ENCODE peak calls at places on chromosomes 16 and 17, in seven cellular contexts. J is progenitor cell of endocrine pancreas, U is cardiac muscle cell, W is GM12865, L is fibroblast of lung, P is H9, M is left ventricle myocardium inferior. A is an unnamed sample.

GRCh38 chr17:35293151-35293837 is 50.4 kb downstream of the SLFN5 start:
- DNase-seq in J (no peak), U (no peak), W (no peak), L (no peak), P (no peak), M (no peak), A (no peak)

GRCh38 chr16:24499193-24499814 is 40.1 kb upstream of the RBBP6 start:
- DNase-seq in J (peak), U (peak), W (peak), L (peak), P (peak), M (no peak), A (no peak)

GRCh38 chr17:45368661-45369060 is 51.8 kb upstream of the MAP3K14 start:
- DNase-seq in J (no peak), U (no peak), W (no peak), L (peak), P (no peak), M (no peak), A (peak)

GRCh38 chr17:63514477-63514876 is 8.7 kb upstream of the KCNH6 start:
- DNase-seq in J (no peak), U (no peak), W (no peak), L (no peak), P (no peak), M (no peak), A (no peak)

GRCh38 chr17:45228985-45229517 is 7.4 kb downstream of the FMNL1 start:
- DNase-seq in J (no peak), U (no peak), W (peak), L (peak), P (peak), M (peak), A (peak)

GRCh38 chr17:44546711-44547606 is 10.3 kb upstream of the FZD2 start:
- DNase-seq in J (no peak), U (no peak), W (no peak), L (peak), P (no peak), M (no peak), A (no peak)

GRCh38 chr16:51268237-51268636 is 117.2 kb upstream of the SALL1 start:
- DNase-seq in J (no peak), U (no peak), W (no peak), L (no peak), P (no peak), M (no peak), A (no peak)

GRCh38 chr16:7867831-7868230 is 535.2 kb downstream of the RBFOX1 start:
- DNase-seq in J (no peak), U (no peak), W (no peak), L (no peak), P (no peak), M (no peak), A (no peak)

GRCh38 chr16:89921699-89922476 is 1.3 kb upstream of the TUBB3 start:
- DNase-seq in J (peak), U (peak), W (no peak), L (peak), P (peak), M (peak), A (peak)

GRCh38 chr16:65388592-65388991 is 266.7 kb upstream of the CDH11 start:
- DNase-seq in J (no peak), U (no peak), W (no peak), L (peak), P (no peak), M (no peak), A (peak)

GRCh38 chr16:1293921-1294656 is 15.3 kb upstream of the UBE2I start:
- DNase-seq in J (no peak), U (no peak), W (no peak), L (no peak), P (no peak), M (no peak), A (no peak)

GRCh38 chr16:53282975-53283946 is 151.0 kb upstream of the RBL2 start:
- DNase-seq in J (no peak), U (peak), W (peak), L (peak), P (no peak), M (no peak), A (peak)

GRCh38 chr17:75910699-75911098 is 6.0 kb upstream of the MRPL38 start:
- DNase-seq in J (no peak), U (peak), W (no peak), L (no peak), P (peak), M (no peak), A (no peak)

GRCh38 chr17:28849281-28849680 is 5.5 kb upstream of the ERAL1 start:
- DNase-seq in J (no peak), U (peak), W (no peak), L (peak), P (no peak), M (no peak), A (no peak)

GRCh38 chr17:54900457-54901229 is at the start of gene TOM1L1:
- DNase-seq in J (peak), U (peak), W (peak), L (peak), P (peak), M (peak), A (peak)

GRCh38 chr17:75340636-75341035 is 51.4 kb upstream of the SLC25A19 start:
- DNase-seq in J (no peak), U (no peak), W (no peak), L (no peak), P (no peak), M (no peak), A (no peak)

GRCh38 chr17:54907385-54907784 is 6.7 kb downstream of the TOM1L1 start:
- DNase-seq in J (no peak), U (no peak), W (no peak), L (no peak), P (no peak), M (no peak), A (no peak)

GRCh38 chr17:18033442-18034099 is 5.4 kb downstream of the ATPAF2 start:
- DNase-seq in J (no peak), U (peak), W (peak), L (peak), P (peak), M (no peak), A (peak)

GRCh38 chr17:44097110-44097810 is 26.2 kb downstream of the HDAC5 start:
- DNase-seq in J (no peak), U (no peak), W (no peak), L (peak), P (no peak), M (peak), A (peak)

GRCh38 chr17:40290629-40291296 is 3.1 kb downstream of the CDC6 start:
- DNase-seq in J (no peak), U (peak), W (peak), L (peak), P (no peak), M (no peak), A (peak)

GRCh38 chr17:76523084-76524037 is 14.1 kb downstream of the CYGB start:
- DNase-seq in J (peak), U (peak), W (peak), L (peak), P (peak), M (peak), A (no peak)

GRCh38 chr16:23952128-23953041 is 116.6 kb downstream of the PRKCB start:
- DNase-seq in J (no peak), U (peak), W (no peak), L (no peak), P (no peak), M (no peak), A (no peak)

GRCh38 chr17:45789874-45790273 is 5.8 kb downstream of the CRHR1 start:
- DNase-seq in J (no peak), U (no peak), W (no peak), L (no peak), P (no peak), M (no peak), A (no peak)

GRCh38 chr16:73171901-73172619 is 124.1 kb upstream of the ZFHX3 start:
- DNase-seq in J (no peak), U (no peak), W (no peak), L (no peak), P (peak), M (no peak), A (no peak)

GRCh38 chr17:79534851-79535727 is 75.8 kb downstream of the RBFOX3 start:
- DNase-seq in J (no peak), U (no peak), W (no peak), L (no peak), P (no peak), M (no peak), A (no peak)

GRCh38 chr16:9049241-9049640 is 42.2 kb upstream of the HAPSTR1 start:
- DNase-seq in J (no peak), U (no peak), W (no peak), L (peak), P (no peak), M (no peak), A (no peak)

GRCh38 chr17:5665164-5665563 is 80.9 kb upstream of the NLRP1 start:
- DNase-seq in J (no peak), U (peak), W (no peak), L (no peak), P (no peak), M (no peak), A (no peak)

GRCh38 chr16:9844361-9844760 is 337.9 kb downstream of the GRIN2A start:
- DNase-seq in J (no peak), U (no peak), W (no peak), L (peak), P (no peak), M (no peak), A (no peak)

GRCh38 chr17:1029912-1030656 is 33.2 kb downstream of the TIMM22 start:
- DNase-seq in J (no peak), U (no peak), W (no peak), L (no peak), P (no peak), M (no peak), A (no peak)

GRCh38 chr16:68403177-68403576 is 45.1 kb downstream of the SMPD3 start:
- DNase-seq in J (no peak), U (no peak), W (no peak), L (no peak), P (no peak), M (no peak), A (no peak)

GRCh38 chr17:10616502-10617119 is 40.5 kb downstream of the MYH3 start:
- DNase-seq in J (peak), U (peak), W (peak), L (peak), P (peak), M (peak), A (peak)

GRCh38 chr16:23914935-23915549 is 79.3 kb downstream of the PRKCB start:
- DNase-seq in J (no peak), U (peak), W (no peak), L (no peak), P (no peak), M (no peak), A (no peak)

GRCh38 chr17:57006040-57006439 is 28.1 kb downstream of the SCPEP1 start:
- DNase-seq in J (no peak), U (no peak), W (no peak), L (no peak), P (no peak), M (no peak), A (no peak)

GRCh38 chr16:4533490-4533889 is 5.1 kb downstream of the CDIP1 start:
- DNase-seq in J (no peak), U (no peak), W (no peak), L (no peak), P (no peak), M (no peak), A (no peak)

GRCh38 chr16:4531816-4532215 is 6.8 kb downstream of the CDIP1 start:
- DNase-seq in J (no peak), U (no peak), W (no peak), L (no peak), P (no peak), M (no peak), A (no peak)

GRCh38 chr16:4525634-4526277 is 12.8 kb downstream of the CDIP1 start:
- DNase-seq in J (no peak), U (no peak), W (no peak), L (no peak), P (no peak), M (no peak), A (no peak)

GRCh38 chr16:4532238-4532637 is 6.3 kb downstream of the CDIP1 start:
- DNase-seq in J (no peak), U (no peak), W (no peak), L (no peak), P (no peak), M (no peak), A (no peak)

DNA sequence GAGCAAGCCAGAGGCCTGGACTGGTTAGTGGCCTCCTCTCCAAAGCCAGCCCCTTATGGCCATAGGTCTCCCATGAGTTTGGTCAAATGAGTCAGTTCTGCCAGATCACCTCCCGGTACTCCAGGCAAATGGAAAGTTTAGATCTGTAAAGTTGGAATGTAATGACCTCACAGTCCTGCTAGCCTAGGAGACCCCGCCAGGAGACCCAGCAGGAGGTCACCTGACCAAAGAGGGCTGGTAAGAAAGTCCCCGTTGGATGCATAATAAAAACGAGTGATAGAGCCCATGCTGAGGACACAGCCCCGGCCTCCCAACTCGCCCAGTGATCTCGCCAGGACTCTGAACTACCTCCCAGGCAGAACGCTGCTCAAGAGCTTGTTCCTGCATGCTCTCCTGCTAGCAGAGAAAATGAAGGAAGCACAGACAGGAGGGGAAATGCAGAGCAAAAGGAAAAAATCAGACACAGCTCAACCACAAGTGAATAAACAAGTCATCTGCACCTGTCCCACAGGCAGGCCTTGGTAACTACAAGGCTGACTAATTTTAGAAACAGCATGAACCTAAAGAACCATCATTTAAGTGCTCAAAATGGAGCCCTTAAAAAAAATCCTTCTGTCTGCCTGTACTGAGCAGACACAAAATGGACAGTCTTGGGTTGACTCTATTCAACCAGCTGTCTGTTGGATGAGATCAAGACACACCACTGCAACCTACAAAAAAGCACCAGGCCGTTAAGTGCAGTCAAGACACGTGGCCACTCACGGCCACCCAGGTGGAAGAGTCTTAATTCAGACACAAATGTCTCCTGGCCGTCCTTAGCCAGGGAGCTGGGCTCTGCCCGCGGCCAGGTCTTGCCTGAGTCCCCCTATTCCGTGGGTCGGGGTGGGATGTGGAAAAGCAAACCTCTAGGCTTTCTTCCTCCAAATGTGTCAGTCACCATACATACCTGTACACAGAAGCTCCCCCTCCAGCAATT is 9.2 kb downstream of the CDIP1 start:
- DNase-seq in J (no peak), U (peak), W (peak), L (peak), P (peak), M (no peak), A (peak)
- TF ChIP-seq CTCF in J (no peak), U (no peak), W (no peak), L (no peak), P (peak), M (no peak), A (peak)

GRCh38 chr17:82913304-82914043 is 73.7 kb upstream of the ZNF750 start:
- DNase-seq in J (no peak), U (peak), W (no peak), L (no peak), P (no peak), M (no peak), A (no peak)
- TF ChIP-seq CTCF in J (peak), U (no peak), W (no peak), L (no peak), P (peak), M (peak), A (peak)

DNA sequence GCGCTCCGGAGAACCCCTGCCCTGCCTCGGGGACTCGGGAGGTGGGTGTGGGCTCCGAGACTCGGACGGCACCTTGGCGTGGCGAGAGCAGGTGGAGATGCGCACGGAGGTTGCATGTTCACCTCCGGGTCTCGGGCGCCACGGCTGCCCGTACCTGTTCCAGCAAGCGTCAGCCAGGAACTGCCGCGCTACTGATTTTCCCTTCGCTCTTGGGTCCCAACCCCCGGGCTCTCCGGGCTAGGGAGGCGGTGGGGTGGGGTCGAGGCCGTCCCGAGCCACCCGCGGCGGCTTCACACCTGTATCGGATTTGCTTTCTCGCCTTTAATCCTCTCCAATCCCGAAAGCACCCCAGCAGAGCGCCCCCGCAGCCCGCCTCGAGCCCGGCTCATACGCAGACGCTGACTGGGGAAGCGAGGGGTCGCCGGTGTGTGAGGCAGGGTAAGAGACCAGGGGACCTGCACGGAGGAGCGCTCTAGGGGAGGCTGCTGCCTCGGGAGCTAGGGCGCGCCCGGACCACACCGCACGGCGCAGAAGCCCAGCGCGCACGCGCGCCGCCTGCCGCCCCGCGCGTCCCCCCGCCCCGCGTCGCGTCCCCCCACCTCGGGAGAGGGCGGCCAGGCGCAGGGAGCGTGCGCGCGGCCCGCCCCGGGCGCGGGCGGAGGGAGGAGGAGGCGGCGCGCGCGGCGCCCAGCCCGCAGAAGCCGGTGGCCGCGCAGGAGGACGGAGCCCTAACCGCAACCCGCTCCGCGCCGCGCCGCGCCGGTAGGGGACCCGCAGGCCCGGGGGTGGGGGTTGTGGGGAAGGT is at the start of gene DUSP14:
- DNase-seq in J (peak), U (peak), W (peak), L (peak), P (peak), M (peak), A (no peak)
- TF ChIP-seq CTCF in J (no peak), U (no peak), W (no peak), L (no peak), P (no peak), M (no peak), A (no peak)

GRCh38 chr17:80894439-80894721 is 97.3 kb upstream of the CHMP6 start:
- DNase-seq in J (no peak), U (no peak), W (no peak), L (no peak), P (no peak), M (no peak), A (no peak)
- TF ChIP-seq CTCF in J (no peak), U (no peak), W (peak), L (peak), P (peak), M (no peak), A (peak)

GRCh38 chr17:3892095-3892998 is 506 bp downstream of the CAMKK1 start:
- DNase-seq in J (peak), U (peak), W (peak), L (peak), P (peak), M (peak), A (no peak)

GRCh38 chr17:3894188-3894587 is 1.3 kb upstream of the CAMKK1 start:
- DNase-seq in J (no peak), U (no peak), W (no peak), L (no peak), P (no peak), M (no peak), A (no peak)

GRCh38 chr17:3891626-3892094 is 1.2 kb downstream of the CAMKK1 start:
- DNase-seq in J (no peak), U (no peak), W (no peak), L (no peak), P (no peak), M (no peak), A (no peak)

GRCh38 chr17:3893720-3894116 is 865 bp upstream of the CAMKK1 start:
- DNase-seq in J (no peak), U (no peak), W (no peak), L (no peak), P (no peak), M (no peak), A (no peak)

GRCh38 chr17:3893003-3893719 is at the start of gene CAMKK1:
- DNase-seq in J (peak), U (peak), W (peak), L (peak), P (peak), M (peak), A (no peak)
- TF ChIP-seq CTCF in J (no peak), U (no peak), W (no peak), L (no peak), P (no peak), M (no peak), A (no peak)

GRCh38 chr17:81345211-81346089 is 49.8 kb upstream of the BAHCC1 start:
- DNase-seq in J (peak), U (peak), W (peak), L (peak), P (peak), M (peak), A (peak)
- TF ChIP-seq CTCF in J (peak), U (peak), W (peak), L (no peak), P (peak), M (peak), A (peak)

DNA sequence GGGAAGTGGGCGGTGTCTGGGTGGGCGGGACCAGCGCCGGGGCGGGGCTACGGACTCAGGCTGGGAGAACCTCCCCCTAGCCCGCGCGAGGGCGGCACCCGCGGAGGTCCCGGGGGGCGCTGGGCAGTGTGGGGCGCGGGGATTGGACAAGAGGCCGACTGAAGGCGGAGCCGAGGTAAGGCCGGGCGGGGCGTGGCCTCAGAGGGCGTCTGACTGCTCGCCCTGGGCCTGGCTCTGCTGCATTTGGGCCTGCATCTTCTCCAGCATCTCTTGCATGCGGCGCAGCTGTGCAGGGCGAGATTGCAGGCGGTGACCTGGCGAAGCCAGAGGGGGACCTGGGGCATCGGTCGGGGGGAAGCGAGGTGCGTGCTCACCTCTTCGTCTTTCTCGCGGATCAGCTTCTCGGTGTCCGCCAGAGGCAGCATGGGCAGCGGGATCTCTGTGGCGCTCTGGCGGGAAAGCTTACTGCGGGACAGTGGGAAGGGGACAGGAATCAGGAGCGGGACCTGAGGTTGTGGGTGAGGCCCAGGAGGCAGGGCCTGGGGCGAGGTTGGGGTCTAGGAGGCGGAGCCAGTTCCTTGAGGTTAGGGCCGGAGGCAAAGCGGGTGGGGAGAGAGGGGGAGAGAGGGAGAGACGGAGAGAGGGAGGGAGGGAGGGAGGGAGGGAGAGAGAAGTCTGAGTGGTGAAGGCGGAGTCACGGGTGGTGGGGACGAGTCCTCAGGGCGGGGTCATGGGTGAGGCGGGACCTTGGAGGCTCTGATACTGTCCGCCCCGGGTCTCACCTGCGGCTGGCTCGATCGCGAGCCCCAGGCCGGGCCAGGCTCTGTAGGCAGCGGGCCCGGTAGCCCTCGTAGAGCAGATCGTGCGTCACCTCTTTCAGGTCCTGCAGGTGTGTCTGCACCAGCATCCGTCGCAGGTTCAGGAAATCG is 3.9 kb downstream of the SEPTIN1 start:
- DNase-seq in J (peak), U (peak), W (peak), L (peak), P (peak), M (peak), A (peak)
- TF ChIP-seq CTCF in J (peak), U (peak), W (no peak), L (no peak), P (peak), M (peak), A (peak)

GRCh38 chr17:67276075-67276474 is 31.1 kb upstream of the HELZ start:
- DNase-seq in J (no peak), U (no peak), W (no peak), L (no peak), P (peak), M (no peak), A (no peak)
- TF ChIP-seq CTCF in J (peak), U (no peak), W (no peak), L (no peak), P (peak), M (no peak), A (no peak)

A was measured in astrocyte of the cerebellum.